ENCODE peak calls at places on chromosomes 16 and 17, in ten cellular contexts. O, J, Q, K, T, Y, P, H, X and A are unnamed samples.

GRCh38 chr16:86827521-86827920 is 249.2 kb downstream of the FOXL1 start:
- DNase-seq in O (no peak), J (no peak), Q (no peak), K (no peak), T (no peak), Y (no peak), P (no peak), H (no peak), X (no peak), A (no peak)

GRCh38 chr17:33288954-33289353 is 4.1 kb downstream of the ASIC2 start:
- DNase-seq in O (no peak), J (no peak), Q (no peak), K (no peak), T (no peak), Y (no peak), P (peak), H (no peak), X (no peak), A (no peak)

GRCh38 chr16:11260596-11260966 is 4.6 kb upstream of the SOCS1 start:
- DNase-seq in O (no peak), J (no peak), Q (no peak), K (no peak), T (no peak), Y (no peak), P (peak), H (no peak), X (no peak), A (no peak)

GRCh38 chr17:79214940-79215604 is 140.4 kb downstream of the ENGASE start:
- DNase-seq in O (no peak), J (no peak), Q (no peak), K (no peak), T (no peak), Y (no peak), P (peak), H (no peak), X (no peak), A (no peak)

GRCh38 chr16:1979271-1980025 is 1.8 kb downstream of the NOXO1 start:
- DNase-seq in O (no peak), J (no peak), Q (peak), K (no peak), T (no peak), Y (no peak), P (peak), H (no peak), X (no peak), A (no peak)

GRCh38 chr16:85615014-85615851 is 2.1 kb downstream of the GSE1 start:
- DNase-seq in O (peak), J (no peak), Q (peak), K (no peak), T (no peak), Y (peak), P (peak), H (no peak), X (peak), A (no peak)

GRCh38 chr17:72266099-72266852 is 145.5 kb downstream of the SOX9 start:
- DNase-seq in O (no peak), J (peak), Q (no peak), K (no peak), T (no peak), Y (no peak), P (no peak), H (no peak), X (no peak), A (no peak)

GRCh38 chr17:924711-925480 is 54.7 kb downstream of the NXN start:
- DNase-seq in O (no peak), J (no peak), Q (no peak), K (no peak), T (no peak), Y (no peak), P (peak), H (no peak), X (no peak), A (no peak)

GRCh38 chr17:4136373-4136772 is 6.5 kb downstream of the ZZEF1 start:
- DNase-seq in O (no peak), J (no peak), Q (no peak), K (no peak), T (no peak), Y (no peak), P (no peak), H (no peak), X (peak), A (no peak)

GRCh38 chr16:80733366-80733901 is 71.0 kb downstream of the CDYL2 start:
- DNase-seq in O (no peak), J (no peak), Q (no peak), K (no peak), T (no peak), Y (no peak), P (no peak), H (no peak), X (no peak), A (no peak)

GRCh38 chr17:64066709-64067108 is 46.3 kb upstream of the ICAM2 start:
- DNase-seq in O (no peak), J (no peak), Q (no peak), K (no peak), T (peak), Y (no peak), P (no peak), H (no peak), X (no peak), A (no peak)

GRCh38 chr17:15462962-15463361 is 4.5 kb downstream of the CDRT4 start:
- DNase-seq in O (no peak), J (no peak), Q (no peak), K (no peak), T (no peak), Y (no peak), P (no peak), H (no peak), X (no peak), A (no peak)

GRCh38 chr16:50401355-50401754 is 32.6 kb upstream of the BRD7 start:
- DNase-seq in O (no peak), J (no peak), Q (no peak), K (no peak), T (no peak), Y (no peak), P (no peak), H (no peak), X (no peak), A (no peak)

GRCh38 chr16:3028716-3029319 is 5.0 kb downstream of the THOC6 start:
- DNase-seq in O (no peak), J (no peak), Q (no peak), K (no peak), T (no peak), Y (no peak), P (peak), H (no peak), X (no peak), A (no peak)

GRCh38 chr17:48153711-48154642 is 46.4 kb downstream of the SNX11 start:
- DNase-seq in O (no peak), J (peak), Q (no peak), K (peak), T (no peak), Y (no peak), P (peak), H (peak), X (no peak), A (no peak)

GRCh38 chr17:80927791-80928216 is 63.8 kb upstream of the CHMP6 start:
- DNase-seq in O (no peak), J (no peak), Q (no peak), K (no peak), T (no peak), Y (no peak), P (peak), H (no peak), X (no peak), A (no peak)

GRCh38 chr17:66301864-66302741 is at the start of gene PRKCA:
- DNase-seq in O (peak), J (peak), Q (peak), K (peak), T (peak), Y (peak), P (peak), H (peak), X (peak), A (peak)

GRCh38 chr17:7060165-7060890 is 16.4 kb upstream of the SLC16A11 start:
- DNase-seq in O (no peak), J (no peak), Q (no peak), K (no peak), T (no peak), Y (no peak), P (no peak), H (no peak), X (no peak), A (no peak)

GRCh38 chr17:17685775-17686291 is 4.6 kb downstream of the RAI1 start:
- DNase-seq in O (no peak), J (no peak), Q (no peak), K (no peak), T (no peak), Y (no peak), P (peak), H (no peak), X (peak), A (no peak)

GRCh38 chr17:29615048-29615385 is 7.7 kb downstream of the CORO6 start:
- DNase-seq in O (peak), J (no peak), Q (peak), K (peak), T (peak), Y (no peak), P (no peak), H (no peak), X (peak), A (no peak)

GRCh38 chr17:74152591-74153455 is 50.7 kb upstream of the RPL38 start:
- DNase-seq in O (no peak), J (no peak), Q (no peak), K (no peak), T (no peak), Y (no peak), P (no peak), H (no peak), X (no peak), A (no peak)

GRCh38 chr17:40347319-40348135 is 17.0 kb downstream of the GJD3 start:
- DNase-seq in O (no peak), J (no peak), Q (no peak), K (no peak), T (no peak), Y (no peak), P (peak), H (no peak), X (no peak), A (no peak)

GRCh38 chr16:13110124-13110796 is 208.9 kb downstream of the SHISA9 start:
- DNase-seq in O (no peak), J (no peak), Q (no peak), K (no peak), T (no peak), Y (no peak), P (peak), H (no peak), X (no peak), A (no peak)